ENCODE peak calls at places on chromosomes 13 and 19, in ten cellular contexts. G is left lung, D is HCT116, I is choroid plexus epithelial cell, X is right atrium auricular region, L is brain microvascular endothelial cell, R is AG04450, C is HepG2, U is mucosa of descending colon, B is lower lobe of right lung. E is an unnamed sample.

GRCh38 chr19:37719111-37719926 is at the start of gene ZNF607:
- DNase-seq in G (peak; percentile 91), D (peak; percentile 94), I (peak; percentile 95), X (peak; percentile 83), L (peak; percentile 80), R (peak; percentile 75), C (peak; percentile 91), U (peak; percentile 92), B (peak; percentile 91), E (peak; percentile 67)

GRCh38 chr13:49975826-49976225 is 21.0 kb upstream of the TRIM13 start:
- DNase-seq in G (no peak), D (no peak), I (no peak), X (no peak), L (no peak), R (no peak), C (no peak), U (no peak), B (no peak), E (no peak)

GRCh38 chr13:72537400-72537780 is 190.0 kb downstream of the MZT1 start:
- DNase-seq in G (no peak), D (no peak), I (no peak), X (no peak), L (no peak), R (no peak), C (peak; percentile 16), U (no peak), B (no peak), E (no peak)

GRCh38 chr13:64849174-64849573 is 2381.0 kb downstream of the PCDH9 start:
- DNase-seq in G (no peak), D (no peak), I (no peak), X (no peak), L (no peak), R (no peak), C (no peak), U (no peak), B (no peak), E (no peak)

GRCh38 chr13:35621989-35622388 is 145.5 kb upstream of the MAB21L1 start:
- DNase-seq in G (no peak), D (no peak), I (peak; percentile 4), X (no peak), L (no peak), R (no peak), C (no peak), U (no peak), B (no peak), E (no peak)

GRCh38 chr13:66703597-66703996 is 526.5 kb downstream of the PCDH9 start:
- DNase-seq in G (no peak), D (no peak), I (no peak), X (no peak), L (no peak), R (no peak), C (no peak), U (no peak), B (no peak), E (no peak)

GRCh38 chr19:31511696-31512095 is 162.5 kb upstream of the TSHZ3 start:
- DNase-seq in G (no peak), D (no peak), I (no peak), X (no peak), L (no peak), R (no peak), C (no peak), U (no peak), B (no peak), E (no peak)

GRCh38 chr19:1146858-1147780 is 26.9 kb downstream of the SBNO2 start:
- DNase-seq in G (no peak), D (no peak), I (no peak), X (no peak), L (no peak), R (no peak), C (no peak), U (no peak), B (no peak), E (no peak)

GRCh38 chr13:76017861-76018556 is 381.9 kb downstream of the LMO7 start:
- DNase-seq in G (no peak), D (no peak), I (no peak), X (no peak), L (no peak), R (no peak), C (no peak), U (no peak), B (no peak), E (no peak)

GRCh38 chr13:76016799-76017198 is 380.7 kb downstream of the LMO7 start:
- DNase-seq in G (no peak), D (peak; percentile 35), I (peak; percentile 61), X (no peak), L (peak; percentile 54), R (no peak), C (peak; percentile 25), U (no peak), B (peak; percentile 16), E (peak; percentile 31)

GRCh38 chr13:76023644-76024043 is 387.5 kb downstream of the LMO7 start:
- DNase-seq in G (no peak), D (no peak), I (no peak), X (no peak), L (no peak), R (no peak), C (no peak), U (no peak), B (no peak), E (no peak)

GRCh38 chr13:76020421-76020955 is 384.4 kb downstream of the LMO7 start:
- DNase-seq in G (no peak), D (no peak), I (no peak), X (no peak), L (no peak), R (no peak), C (no peak), U (no peak), B (no peak), E (no peak)

GRCh38 chr13:76019421-76020044 is 383.4 kb downstream of the LMO7 start:
- DNase-seq in G (no peak), D (peak; percentile 28), I (no peak), X (no peak), L (no peak), R (no peak), C (peak; percentile 63), U (peak; percentile 36), B (peak; percentile 39), E (no peak)
- TF ChIP-seq CTCF in G (no peak), D (no peak), I (peak; percentile 60), X (peak; percentile 36), L (peak; percentile 82), R (no peak), C (peak; percentile 87), U (no peak), B (no peak), E (peak; percentile 29)

GRCh38 chr19:4327252-4327876 is 11.3 kb downstream of the STAP2 start:
- DNase-seq in G (peak; percentile 73), D (no peak), I (peak; percentile 78), X (peak; percentile 85), L (peak; percentile 82), R (no peak), C (no peak), U (peak; percentile 89), B (peak; percentile 85), E (peak; percentile 38)
- H3K4me3 ChIP-seq in G (peak overlapping the region; percentile 34), D (peak overlapping the region; percentile 10), I (peak overlapping the region; percentile 47), X (peak overlapping the region; percentile 52), L (peak overlapping the region; percentile 42), R (peak overlapping the region; percentile 52), C (no peak overlapping the region), U (no peak overlapping the region), B (peak overlapping the region; percentile 55), E (peak overlapping the region; percentile 40)

GRCh38 chr19:18439025-18439909 is 1.3 kb upstream of the ISYNA1 start:
- DNase-seq in G (no peak), D (no peak), I (peak; percentile 84), X (no peak), L (peak; percentile 68), R (no peak), C (peak; percentile 72), U (no peak), B (no peak), E (no peak)

GRCh38 chr19:18439910-18440237 is 1.9 kb upstream of the ISYNA1 start:
- DNase-seq in G (no peak), D (no peak), I (no peak), X (no peak), L (no peak), R (no peak), C (no peak), U (no peak), B (no peak), E (no peak)

GRCh38 chr19:18440936-18441803 is 3.2 kb upstream of the ISYNA1 start:
- DNase-seq in G (no peak), D (no peak), I (no peak), X (no peak), L (no peak), R (no peak), C (peak; percentile 10), U (no peak), B (no peak), E (no peak)

GRCh38 chr19:18441804-18442788 is 4.2 kb upstream of the ISYNA1 start:
- DNase-seq in G (no peak), D (no peak), I (no peak), X (no peak), L (no peak), R (no peak), C (peak; percentile 7), U (no peak), B (no peak), E (no peak)

DNA sequence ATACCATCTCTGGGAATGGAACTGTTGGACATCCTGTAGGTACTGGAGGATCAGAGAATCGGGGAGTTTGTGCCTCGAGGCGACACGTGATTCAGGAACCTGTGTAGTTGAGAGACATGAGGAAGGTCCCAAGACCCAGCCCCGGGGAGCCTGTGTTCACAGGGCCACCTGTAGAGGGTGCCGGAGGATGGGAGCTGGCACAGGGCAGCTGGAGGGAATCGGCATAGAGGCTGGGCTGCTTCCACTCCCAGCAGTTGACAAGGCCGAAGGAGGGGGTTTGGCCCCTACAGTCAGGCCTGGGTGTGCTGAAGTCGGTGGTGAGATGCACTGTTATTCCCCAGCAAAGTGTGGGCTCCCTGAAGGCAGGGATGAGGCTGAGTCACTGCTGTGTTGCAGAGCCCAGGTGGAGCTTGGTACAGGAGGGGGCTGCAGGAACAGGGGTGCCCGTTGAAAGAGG is 2.5 kb upstream of the ISYNA1 start:
- DNase-seq in G (no peak), D (no peak), I (no peak), X (no peak), L (no peak), R (no peak), C (peak; percentile 57), U (no peak), B (no peak), E (no peak)
- TF ChIP-seq CTCF in G (no peak), D (no peak), I (peak; percentile 29), X (peak; percentile 42), L (peak; percentile 49), R (peak; percentile 26), C (peak; percentile 79), U (no peak), B (peak; percentile 28), E (peak; percentile 24)

GRCh38 chr13:99987180-99988047 is 5.8 kb downstream of the ZIC2 start:
- DNase-seq in G (no peak), D (no peak), I (no peak), X (no peak), L (no peak), R (no peak), C (no peak), U (no peak), B (no peak), E (no peak)

GRCh38 chr13:99988469-99989375 is 7.1 kb downstream of the ZIC2 start:
- DNase-seq in G (no peak), D (no peak), I (peak; percentile 61), X (no peak), L (no peak), R (no peak), C (no peak), U (no peak), B (no peak), E (no peak)

GRCh38 chr13:99990045-99990977 is 8.7 kb downstream of the ZIC2 start:
- DNase-seq in G (no peak), D (no peak), I (peak; percentile 81), X (peak; percentile 11), L (no peak), R (no peak), C (no peak), U (no peak), B (no peak), E (no peak)

GRCh38 chr13:99991013-99991805 is 9.6 kb downstream of the ZIC2 start:
- DNase-seq in G (no peak), D (no peak), I (peak; percentile 58), X (peak; percentile 38), L (no peak), R (no peak), C (no peak), U (no peak), B (no peak), E (no peak)

GRCh38 chr13:99989376-99990044 is 7.9 kb downstream of the ZIC2 start:
- DNase-seq in G (no peak), D (no peak), I (peak; percentile 77), X (no peak), L (no peak), R (no peak), C (no peak), U (no peak), B (no peak), E (no peak)
- H3K4me3 ChIP-seq in G (no peak overlapping the region), D (no peak overlapping the region), I (peak overlapping the region; percentile 43), X (no peak overlapping the region), L (no peak overlapping the region), R (no peak overlapping the region), C (no peak overlapping the region), U (no peak overlapping the region), B (no peak overlapping the region), E (no peak overlapping the region)

E was measured in HFF-Myc.